ENCODE peak calls at places on chromosomes 3 and 15, in four cellular contexts. One of them, this sample, is unnamed.

GRCh38 chr15:50145451-50145872 is 26.4 kb upstream of the ATP8B4 start:
- DNase-seq in adrenal gland: no peak
- DNase-seq in heart left ventricle: no peak
- DNase-seq in esophagus squamous epithelium: no peak
- DNase-seq in this sample: peak; percentile 42

GRCh38 chr3:40191850-40192448 is 117.6 kb upstream of the EIF1B start:
- DNase-seq in esophagus squamous epithelium: no peak
- DNase-seq in adrenal gland: peak; percentile 87
- DNase-seq in heart left ventricle: peak; percentile 47
- DNase-seq in this sample: peak; percentile 75

GRCh38 chr3:13767030-13767429 is 112.8 kb downstream of the WNT7A start:
- DNase-seq in heart left ventricle: no peak
- DNase-seq in adrenal gland: no peak
- DNase-seq in esophagus squamous epithelium: no peak
- DNase-seq in this sample: no peak

GRCh38 chr3:177777699-177778098 is 580.4 kb upstream of the TBL1XR1 start:
- DNase-seq in esophagus squamous epithelium: no peak
- DNase-seq in adrenal gland: peak; percentile 79
- DNase-seq in heart left ventricle: no peak
- DNase-seq in this sample: peak; percentile 57

GRCh38 chr3:13473020-13473419 is 7.1 kb upstream of the HDAC11 start:
- DNase-seq in esophagus squamous epithelium: no peak
- DNase-seq in adrenal gland: no peak
- DNase-seq in heart left ventricle: no peak
- DNase-seq in this sample: no peak

GRCh38 chr3:47581835-47582234 is 3.2 kb upstream of the CSPG5 start:
- DNase-seq in heart left ventricle: no peak
- DNase-seq in esophagus squamous epithelium: no peak
- DNase-seq in adrenal gland: no peak
- DNase-seq in this sample: no peak

GRCh38 chr3:171334465-171334811 is 125.8 kb downstream of the TNIK start:
- DNase-seq in heart left ventricle: peak; percentile 54
- DNase-seq in esophagus squamous epithelium: no peak
- DNase-seq in adrenal gland: no peak
- DNase-seq in this sample: no peak

GRCh38 chr3:19644405-19644804 is 289.6 kb downstream of the EFHB start:
- DNase-seq in heart left ventricle: no peak
- DNase-seq in adrenal gland: no peak
- DNase-seq in esophagus squamous epithelium: no peak
- DNase-seq in this sample: no peak

GRCh38 chr3:171511450-171511849 is 51.2 kb upstream of the TNIK start:
- DNase-seq in esophagus squamous epithelium: no peak
- DNase-seq in heart left ventricle: no peak
- DNase-seq in adrenal gland: no peak
- DNase-seq in this sample: peak; percentile 71

GRCh38 chr3:40452562-40452875 is 4.6 kb upstream of the RPL14 start:
- DNase-seq in heart left ventricle: no peak
- DNase-seq in adrenal gland: no peak
- DNase-seq in esophagus squamous epithelium: no peak
- DNase-seq in this sample: no peak

GRCh38 chr3:72375237-72376154 is 472.7 kb downstream of the SHQ1 start:
- DNase-seq in heart left ventricle: no peak
- DNase-seq in esophagus squamous epithelium: no peak
- DNase-seq in adrenal gland: no peak
- DNase-seq in this sample: peak; percentile 57

GRCh38 chr15:41713047-41713446 is 52.8 kb downstream of the MGA start:
- DNase-seq in adrenal gland: no peak
- DNase-seq in heart left ventricle: peak; percentile 31
- DNase-seq in esophagus squamous epithelium: no peak
- DNase-seq in this sample: no peak

GRCh38 chr3:127208483-127209100 is 15.7 kb downstream of the PRR23E start:
- DNase-seq in esophagus squamous epithelium: no peak
- DNase-seq in adrenal gland: peak; percentile 30
- DNase-seq in heart left ventricle: no peak
- DNase-seq in this sample: no peak

GRCh38 chr15:89171136-89172072 is 50.0 kb downstream of the RLBP1 start:
- DNase-seq in esophagus squamous epithelium: no peak
- DNase-seq in adrenal gland: peak; percentile 79
- DNase-seq in heart left ventricle: peak; percentile 43
- DNase-seq in this sample: peak; percentile 35

GRCh38 chr3:170614214-170614966 is 28.5 kb upstream of the SLC7A14 start:
- DNase-seq in heart left ventricle: peak; percentile 30
- DNase-seq in esophagus squamous epithelium: no peak
- DNase-seq in adrenal gland: peak; percentile 69
- DNase-seq in this sample: no peak

GRCh38 chr3:120855665-120856437 is 52.2 kb upstream of the STXBP5L start:
- DNase-seq in adrenal gland: peak; percentile 76
- DNase-seq in esophagus squamous epithelium: no peak
- DNase-seq in heart left ventricle: peak; percentile 17
- DNase-seq in this sample: no peak

GRCh38 chr15:62935300-62936081 is 107.1 kb upstream of the TPM1 start:
- DNase-seq in esophagus squamous epithelium: no peak
- DNase-seq in heart left ventricle: no peak
- DNase-seq in adrenal gland: no peak
- DNase-seq in this sample: no peak

DNA sequence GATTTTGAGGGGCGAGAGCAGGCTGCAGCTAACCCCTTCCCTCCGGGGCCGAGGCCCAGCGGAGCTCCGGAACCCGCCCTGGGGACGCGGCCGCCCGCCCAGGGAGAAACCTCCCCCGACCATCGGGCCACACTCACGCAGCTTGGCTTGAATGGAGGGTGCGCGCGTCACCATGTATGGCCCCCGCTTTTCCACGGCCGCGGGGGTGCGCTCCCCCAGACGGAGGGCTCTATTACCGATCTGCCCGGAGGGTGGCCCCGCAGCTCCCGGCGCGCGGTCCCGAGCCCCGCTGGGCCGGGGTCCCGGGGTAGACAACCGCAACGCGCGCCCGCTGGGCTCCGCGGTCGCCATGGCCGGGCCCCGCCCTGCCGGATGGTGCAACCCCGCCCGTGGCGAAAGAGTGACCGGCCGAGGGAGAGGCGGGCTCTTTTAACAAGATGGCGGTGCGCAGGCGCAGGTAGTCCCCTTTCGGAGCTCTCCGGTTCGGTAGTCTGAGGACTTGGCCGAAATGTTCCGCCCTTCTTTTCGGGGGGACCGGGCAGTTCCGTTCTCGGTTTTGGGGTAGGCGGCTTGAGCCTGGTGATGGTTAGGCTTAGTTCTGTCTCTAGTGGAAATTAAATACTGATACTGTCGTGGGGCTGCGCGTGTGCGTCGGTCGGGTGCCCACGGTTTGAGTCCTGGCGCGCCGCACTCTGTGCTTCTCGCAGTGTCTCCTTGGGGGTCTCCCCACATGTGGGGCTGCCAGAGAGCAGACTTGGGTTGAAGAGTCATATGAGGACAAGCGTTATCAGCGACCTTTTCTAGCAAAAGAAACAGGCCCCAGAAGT is at the start of gene FAM219B:
- DNase-seq in esophagus squamous epithelium: peak; percentile 52
- DNase-seq in adrenal gland: peak; percentile 95
- DNase-seq in heart left ventricle: peak; percentile 95
- DNase-seq in this sample: peak; percentile 92
- TF ChIP-seq POLR2A in esophagus squamous epithelium: peak; percentile 75
- TF ChIP-seq POLR2A in adrenal gland: peak; percentile 51
- TF ChIP-seq POLR2A in heart left ventricle: peak; percentile 92
- TF ChIP-seq POLR2A in this sample: peak; percentile 75

GRCh38 chr3:69084668-69085542 is at the start of gene ARL6IP5:
- DNase-seq in heart left ventricle: peak; percentile 95
- DNase-seq in adrenal gland: peak; percentile 97
- DNase-seq in esophagus squamous epithelium: peak; percentile 72
- DNase-seq in this sample: peak; percentile 94
- TF ChIP-seq POLR2A in heart left ventricle: peak; percentile 66
- TF ChIP-seq POLR2A in adrenal gland: peak; percentile 33
- TF ChIP-seq POLR2A in esophagus squamous epithelium: no peak
- TF ChIP-seq POLR2A in this sample: peak; percentile 64

DNA sequence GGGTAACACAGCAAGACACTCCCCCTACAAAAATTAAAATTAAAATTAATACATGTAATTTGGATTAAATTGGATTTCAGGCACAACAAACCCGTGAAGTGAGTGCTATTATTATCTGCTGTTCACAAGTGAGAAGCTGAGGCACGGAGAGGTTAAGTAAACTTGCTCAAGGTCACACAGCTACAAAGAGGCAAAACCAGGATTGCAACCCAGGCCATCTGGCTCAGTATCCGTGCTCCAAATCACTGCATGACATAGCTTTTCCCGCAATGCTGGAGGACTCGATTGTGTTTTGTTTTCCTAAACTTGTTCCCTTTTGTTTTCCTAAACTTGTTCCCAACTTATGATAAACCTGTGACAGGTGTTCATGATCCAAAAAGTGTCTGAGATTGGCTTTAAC is 19.9 kb upstream of the C15orf39 start:
- DNase-seq in heart left ventricle: no peak
- DNase-seq in adrenal gland: no peak
- DNase-seq in esophagus squamous epithelium: no peak
- DNase-seq in this sample: no peak
- TF ChIP-seq POLR2A in heart left ventricle: no peak
- TF ChIP-seq POLR2A in adrenal gland: no peak
- TF ChIP-seq POLR2A in esophagus squamous epithelium: no peak
- TF ChIP-seq POLR2A in this sample: no peak

DNA sequence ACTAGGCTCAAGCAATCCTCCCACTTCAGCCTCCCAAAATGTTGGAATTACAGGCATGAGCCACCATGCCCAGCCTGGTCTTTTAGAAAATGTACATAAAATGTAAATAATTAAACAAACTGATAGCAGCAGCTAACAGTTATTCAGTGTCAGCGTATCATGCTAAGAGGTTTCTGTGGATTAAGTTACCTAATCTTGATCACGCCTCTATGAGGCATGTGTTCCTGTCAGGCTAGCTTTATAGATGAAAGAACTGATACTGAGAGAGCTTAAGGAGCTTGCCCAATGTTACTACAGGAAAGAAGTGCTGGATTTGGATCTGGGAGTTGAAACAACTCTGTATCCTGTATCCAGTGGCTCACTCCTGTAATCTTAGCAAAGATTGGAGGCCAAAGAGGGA is 11.2 kb upstream of the MST1R start:
- DNase-seq in adrenal gland: no peak
- DNase-seq in heart left ventricle: no peak
- DNase-seq in esophagus squamous epithelium: no peak
- DNase-seq in this sample: no peak
- TF ChIP-seq POLR2A in adrenal gland: no peak
- TF ChIP-seq POLR2A in heart left ventricle: no peak
- TF ChIP-seq POLR2A in esophagus squamous epithelium: no peak
- TF ChIP-seq POLR2A in this sample: no peak

GRCh38 chr15:74530771-74531143 is 10.3 kb upstream of the ARID3B start:
- DNase-seq in heart left ventricle: no peak
- DNase-seq in esophagus squamous epithelium: no peak
- DNase-seq in adrenal gland: no peak
- DNase-seq in this sample: no peak
- TF ChIP-seq POLR2A in heart left ventricle: no peak
- TF ChIP-seq POLR2A in esophagus squamous epithelium: no peak
- TF ChIP-seq POLR2A in adrenal gland: no peak
- TF ChIP-seq POLR2A in this sample: no peak

GRCh38 chr3:52277972-52278509 is 408 bp downstream of the WDR82 start:
- DNase-seq in esophagus squamous epithelium: no peak
- DNase-seq in heart left ventricle: no peak
- DNase-seq in adrenal gland: peak; percentile 80
- DNase-seq in this sample: peak; percentile 92
- TF ChIP-seq POLR2A in esophagus squamous epithelium: no peak
- TF ChIP-seq POLR2A in heart left ventricle: no peak
- TF ChIP-seq POLR2A in adrenal gland: no peak
- TF ChIP-seq POLR2A in this sample: no peak

GRCh38 chr3:187741403-187742350 is 3.6 kb downstream of the BCL6 start:
- DNase-seq in esophagus squamous epithelium: no peak
- DNase-seq in adrenal gland: peak; percentile 92
- DNase-seq in heart left ventricle: peak; percentile 78
- DNase-seq in this sample: peak; percentile 82
- TF ChIP-seq POLR2A in esophagus squamous epithelium: peak; percentile 18
- TF ChIP-seq POLR2A in adrenal gland: peak; percentile 55
- TF ChIP-seq POLR2A in heart left ventricle: peak; percentile 33
- TF ChIP-seq POLR2A in this sample: peak; percentile 34

DNA sequence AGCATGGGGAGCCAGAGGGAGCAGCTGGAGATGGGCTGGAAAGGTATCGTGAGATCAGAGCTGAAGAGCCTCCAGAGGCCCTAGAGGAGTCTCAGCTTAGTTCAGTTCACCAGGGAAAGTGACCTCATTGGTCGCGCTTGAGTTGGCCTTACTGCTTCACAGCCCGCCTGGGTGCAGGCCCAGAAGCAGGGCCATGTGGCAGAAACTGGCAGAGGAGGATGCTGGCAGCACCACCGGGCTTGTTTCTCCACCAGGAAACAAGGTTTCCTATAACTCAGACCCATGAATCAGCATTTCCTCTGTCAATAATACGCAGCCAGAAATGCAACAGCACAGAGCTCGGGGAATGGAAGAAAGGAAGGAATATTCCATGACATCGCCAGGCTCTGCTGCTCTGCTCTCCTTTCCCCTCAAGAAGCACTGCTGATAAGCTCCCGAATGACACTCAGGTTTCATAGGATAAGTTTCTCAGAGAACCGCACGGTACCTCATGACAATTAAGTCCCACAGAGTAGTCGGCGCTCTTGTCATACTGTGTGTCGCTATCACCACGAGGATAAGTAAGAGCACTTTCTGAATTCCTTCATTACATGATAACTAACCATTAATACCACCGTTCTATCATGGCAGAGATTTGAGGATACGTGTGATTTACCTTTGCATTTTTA is 147.1 kb upstream of the LPP start:
- DNase-seq in adrenal gland: no peak
- DNase-seq in esophagus squamous epithelium: no peak
- DNase-seq in heart left ventricle: peak; percentile 43
- DNase-seq in this sample: no peak
- TF ChIP-seq POLR2A in adrenal gland: no peak
- TF ChIP-seq POLR2A in esophagus squamous epithelium: no peak
- TF ChIP-seq POLR2A in heart left ventricle: no peak
- TF ChIP-seq POLR2A in this sample: no peak

DNA sequence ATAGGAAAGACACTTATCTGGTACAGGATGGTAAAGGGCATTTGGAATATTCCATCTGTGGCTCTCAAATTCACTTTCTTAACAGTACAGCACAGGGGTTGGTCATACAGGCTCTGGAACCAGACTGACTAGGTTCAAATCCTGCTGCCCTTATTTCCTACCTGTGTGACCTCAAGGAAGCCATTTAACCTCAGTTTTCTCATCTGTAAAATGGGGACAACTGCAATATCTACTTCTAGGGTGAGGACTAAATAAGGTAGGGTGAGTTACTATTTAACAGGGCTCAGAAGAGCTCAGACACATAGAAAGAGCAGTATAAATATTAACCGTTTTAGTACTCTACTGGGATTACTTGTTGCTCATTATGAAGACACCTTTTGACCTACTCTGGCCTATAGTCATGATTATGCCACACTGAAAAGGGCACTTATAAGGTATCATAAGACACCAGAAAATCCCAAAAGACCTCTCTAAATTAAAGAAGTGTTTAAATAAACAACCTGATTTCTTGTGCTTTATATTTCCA is 6.6 kb downstream of the RFTN1 start:
- DNase-seq in adrenal gland: no peak
- DNase-seq in esophagus squamous epithelium: no peak
- DNase-seq in heart left ventricle: no peak
- DNase-seq in this sample: no peak
- TF ChIP-seq POLR2A in adrenal gland: no peak
- TF ChIP-seq POLR2A in esophagus squamous epithelium: no peak
- TF ChIP-seq POLR2A in heart left ventricle: no peak
- TF ChIP-seq POLR2A in this sample: no peak

GRCh38 chr3:195542691-195543641 is at the start of gene PPP1R2:
- DNase-seq in esophagus squamous epithelium: peak; percentile 59
- DNase-seq in adrenal gland: peak; percentile 96
- DNase-seq in heart left ventricle: peak; percentile 93
- DNase-seq in this sample: peak; percentile 98
- TF ChIP-seq POLR2A in esophagus squamous epithelium: peak; percentile 94
- TF ChIP-seq POLR2A in adrenal gland: peak; percentile 94
- TF ChIP-seq POLR2A in heart left ventricle: peak; percentile 98
- TF ChIP-seq POLR2A in this sample: peak; percentile 94